ENCODE peak calls at places on chromosome 19, in eight cellular contexts. W, Z, U, O, A, L, M and N are unnamed samples.

GRCh38 chr19:22620401-22620800 is 13.7 kb upstream of the ZNF492 start:
- DNase-seq in W (no peak), Z (no peak), U (no peak), O (no peak), A (no peak), L (no peak), M (no peak), N (no peak)

GRCh38 chr19:50870417-50871089 is 2.7 kb upstream of the KLK2 start:
- DNase-seq in W (peak; percentile 5), Z (peak; percentile 65), U (no peak), O (no peak), A (no peak), L (no peak), M (peak; percentile 44), N (no peak)

GRCh38 chr19:4350726-4351125 is 7.4 kb downstream of the MPND start:
- DNase-seq in W (no peak), Z (no peak), U (no peak), O (no peak), A (no peak), L (no peak), M (no peak), N (no peak)

GRCh38 chr19:30667227-30667626 is 295.0 kb downstream of the ZNF536 start:
- DNase-seq in W (no peak), Z (no peak), U (no peak), O (no peak), A (no peak), L (no peak), M (no peak), N (no peak)

GRCh38 chr19:48659768-48660167 is 13.0 kb downstream of the NTN5 start:
- DNase-seq in W (no peak), Z (no peak), U (peak; percentile 63), O (peak; percentile 27), A (no peak), L (no peak), M (no peak), N (no peak)

GRCh38 chr19:31436121-31436776 is 87.0 kb upstream of the TSHZ3 start:
- DNase-seq in W (no peak), Z (no peak), U (peak; percentile 52), O (no peak), A (no peak), L (no peak), M (no peak), N (no peak)

GRCh38 chr19:31418692-31419430 is 69.6 kb upstream of the TSHZ3 start:
- DNase-seq in W (no peak), Z (no peak), U (no peak), O (no peak), A (no peak), L (no peak), M (no peak), N (no peak)

GRCh38 chr19:16584825-16585801 is 12.9 kb upstream of the SLC35E1 start:
- DNase-seq in W (no peak), Z (no peak), U (no peak), O (no peak), A (no peak), L (no peak), M (no peak), N (no peak)

GRCh38 chr19:3494051-3494450 is 6.4 kb downstream of the DOHH start:
- DNase-seq in W (peak; percentile 57), Z (peak; percentile 80), U (no peak), O (no peak), A (peak; percentile 41), L (no peak), M (no peak), N (peak; percentile 34)

GRCh38 chr19:16376649-16377048 is 52.0 kb downstream of the KLF2 start:
- DNase-seq in W (peak; percentile 34), Z (peak; percentile 33), U (no peak), O (no peak), A (peak; percentile 39), L (no peak), M (peak; percentile 53), N (no peak)

GRCh38 chr19:29311391-29311790 is 98.4 kb upstream of the UQCRFS1 start:
- DNase-seq in W (peak; percentile 78), Z (no peak), U (no peak), O (no peak), A (no peak), L (peak; percentile 31), M (no peak), N (no peak)

GRCh38 chr19:22519152-22519551 is 97.0 kb upstream of the ZNF98 start:
- DNase-seq in W (no peak), Z (no peak), U (no peak), O (no peak), A (no peak), L (no peak), M (no peak), N (no peak)

GRCh38 chr19:52307275-52307674 is 10.3 kb downstream of the ZNF480 start:
- DNase-seq in W (peak; percentile 16), Z (no peak), U (peak; percentile 12), O (no peak), A (no peak), L (peak; percentile 1), M (no peak), N (no peak)

GRCh38 chr19:6318772-6319171 is 14.6 kb downstream of the ACER1 start:
- DNase-seq in W (no peak), Z (peak; percentile 24), U (peak; percentile 21), O (peak; percentile 10), A (no peak), L (no peak), M (no peak), N (no peak)

GRCh38 chr19:49744946-49745381 is 18.1 kb downstream of the TSKS start:
- DNase-seq in W (no peak), Z (no peak), U (no peak), O (no peak), A (no peak), L (no peak), M (no peak), N (no peak)

GRCh38 chr19:51121257-51121656 is 3.4 kb upstream of the SIGLEC9 start:
- DNase-seq in W (no peak), Z (no peak), U (no peak), O (no peak), A (no peak), L (no peak), M (no peak), N (no peak)

GRCh38 chr19:1745589-1746031 is 7.7 kb upstream of the ONECUT3 start:
- DNase-seq in W (peak; percentile 60), Z (no peak), U (no peak), O (peak; percentile 22), A (no peak), L (no peak), M (no peak), N (no peak)

GRCh38 chr19:45440873-45441654 is 17.3 kb upstream of the ERCC1 start:
- DNase-seq in W (peak; percentile 49), Z (no peak), U (peak; percentile 67), O (peak; percentile 53), A (no peak), L (peak; percentile 57), M (no peak), N (no peak)

GRCh38 chr19:42066075-42066754 is 3.8 kb downstream of the GRIK5 start:
- DNase-seq in W (peak; percentile 70), Z (no peak), U (peak; percentile 24), O (peak; percentile 42), A (no peak), L (peak; percentile 91), M (peak; percentile 55), N (no peak)

GRCh38 chr19:48117515-48118330 is 7.1 kb upstream of the PLA2G4C start:
- DNase-seq in W (no peak), Z (no peak), U (no peak), O (no peak), A (no peak), L (no peak), M (no peak), N (no peak)

GRCh38 chr19:40279120-40279551 is 6.0 kb downstream of the AKT2 start:
- DNase-seq in W (no peak), Z (no peak), U (peak; percentile 65), O (peak; percentile 30), A (no peak), L (no peak), M (no peak), N (no peak)

GRCh38 chr19:18346091-18346490 is 5.7 kb downstream of the PGPEP1 start:
- DNase-seq in W (no peak), Z (no peak), U (no peak), O (no peak), A (no peak), L (no peak), M (no peak), N (no peak)

GRCh38 chr19:40450664-40451063 is 6.5 kb upstream of the SERTAD3 start:
- DNase-seq in W (no peak), Z (no peak), U (no peak), O (no peak), A (no peak), L (no peak), M (no peak), N (no peak)

GRCh38 chr19:11849264-11849615 is 714 bp downstream of the ZNF439 start:
- DNase-seq in W (no peak), Z (no peak), U (peak; percentile 24), O (peak; percentile 7), A (no peak), L (no peak), M (no peak), N (no peak)

GRCh38 chr19:28634031-28634328 is 579.0 kb downstream of the UQCRFS1 start:
- DNase-seq in W (no peak), Z (no peak), U (no peak), O (no peak), A (no peak), L (no peak), M (no peak), N (no peak)

GRCh38 chr19:45154064-45154827 is 6.5 kb downstream of the NKPD1 start:
- DNase-seq in W (no peak), Z (no peak), U (peak; percentile 96), O (peak; percentile 74), A (no peak), L (no peak), M (no peak), N (peak; percentile 79)

GRCh38 chr19:1259206-1259872 is 9.8 kb upstream of the CIRBP start:
- DNase-seq in W (peak; percentile 71), Z (peak; percentile 25), U (peak; percentile 46), O (peak; percentile 85), A (peak; percentile 58), L (peak; percentile 65), M (peak; percentile 90), N (no peak)

GRCh38 chr19:13537454-13537853 is 31.2 kb upstream of the CACNA1A start:
- DNase-seq in W (peak; percentile 44), Z (no peak), U (no peak), O (no peak), A (no peak), L (no peak), M (no peak), N (no peak)

GRCh38 chr19:19485161-19485997 is 30.0 kb downstream of the TSSK6 start:
- DNase-seq in W (no peak), Z (no peak), U (peak; percentile 58), O (peak; percentile 33), A (no peak), L (no peak), M (no peak), N (no peak)

GRCh38 chr19:33246729-33247440 is 21.2 kb upstream of the SLC7A10 start:
- DNase-seq in W (no peak), Z (no peak), U (no peak), O (no peak), A (no peak), L (no peak), M (no peak), N (no peak)

GRCh38 chr19:47609885-47610545 is 1.1 kb downstream of the BICRA start:
- DNase-seq in W (peak; percentile 84), Z (no peak), U (peak; percentile 55), O (peak; percentile 63), A (peak; percentile 46), L (peak; percentile 15), M (peak; percentile 69), N (no peak)

GRCh38 chr19:10615429-10616023 is 9.8 kb upstream of the SLC44A2 start:
- DNase-seq in W (no peak), Z (no peak), U (no peak), O (no peak), A (no peak), L (no peak), M (no peak), N (no peak)

GRCh38 chr19:35209646-35210045 is 18.9 kb downstream of the FAM187B start:
- DNase-seq in W (no peak), Z (no peak), U (no peak), O (no peak), A (no peak), L (no peak), M (peak; percentile 3), N (no peak)

GRCh38 chr19:10871711-10872550 is 578 bp downstream of the CARM1 start:
- DNase-seq in W (peak; percentile 74), Z (no peak), U (no peak), O (peak; percentile 39), A (peak; percentile 9), L (peak; percentile 29), M (peak; percentile 57), N (no peak)